ENCODE peak calls at places on chromosomes 6 and 20, in ten cellular contexts. L, U, W, T, Z, G, Q, C, P and R are unnamed samples.

GRCh38 chr6:40410792-40411191 is 176.4 kb downstream of the LRFN2 start:
- DNase-seq in U (no peak), T (no peak), C (no peak), W (no peak), P (no peak), Z (no peak), Q (no peak), G (no peak), L (no peak), R (no peak)

GRCh38 chr6:33132121-33132524 is 56.3 kb downstream of the HLA-DPB1 start:
- DNase-seq in Q (no peak), L (no peak), G (no peak), P (no peak), W (no peak), Z (no peak), C (no peak), U (no peak), T (no peak), R (no peak)

GRCh38 chr6:23754197-23754596 is 371.8 kb upstream of the NRSN1 start:
- DNase-seq in L (no peak), T (no peak), W (no peak), Z (no peak), U (no peak), G (no peak), Q (no peak), P (no peak), C (no peak), R (no peak)

GRCh38 chr20:14881518-14881917 is 544.1 kb upstream of the FLRT3 start:
- DNase-seq in L (no peak), P (no peak), Z (no peak), Q (no peak), T (no peak), G (no peak), W (no peak), U (no peak), C (no peak), R (no peak)

GRCh38 chr20:56579261-56579660 is 46.2 kb downstream of the FAM209B start:
- DNase-seq in Q (no peak), T (no peak), U (no peak), W (no peak), C (no peak), Z (no peak), L (no peak), G (no peak), P (no peak), R (no peak)

GRCh38 chr6:149924933-149925252 is 2.0 kb upstream of the RAET1G start:
- DNase-seq in C (no peak), P (no peak), U (no peak), W (no peak), Q (no peak), T (peak), L (no peak), Z (no peak), G (no peak), R (no peak)

GRCh38 chr6:75204959-75205775 is 686 bp downstream of the COL12A1 start:
- DNase-seq in Q (peak), G (no peak), T (peak), P (peak), L (peak), C (no peak), Z (peak), W (peak), U (no peak), R (no peak)

GRCh38 chr20:13220857-13221297 is at the start of gene ISM1:
- DNase-seq in W (no peak), T (no peak), P (no peak), C (peak), G (peak), Z (no peak), U (peak), Q (no peak), L (peak), R (no peak)

GRCh38 chr6:143700684-143701342 is 23.0 kb downstream of the PHACTR2 start:
- DNase-seq in T (no peak), C (no peak), Q (peak), L (no peak), Z (peak), U (no peak), P (peak), G (no peak), W (peak), R (no peak)

GRCh38 chr6:110530671-110531070 is 54.3 kb upstream of the SLC22A16 start:
- DNase-seq in Q (no peak), P (no peak), G (no peak), C (no peak), W (peak), Z (no peak), L (no peak), U (no peak), T (no peak), R (no peak)

GRCh38 chr6:28900577-28901266 is 23.1 kb downstream of the TRIM27 start:
- DNase-seq in L (no peak), Q (no peak), P (no peak), G (no peak), U (no peak), C (no peak), T (no peak), W (no peak), Z (no peak), R (no peak)

GRCh38 chr20:32737371-32738223 is 5.7 kb downstream of the COMMD7 start:
- DNase-seq in L (no peak), Q (no peak), C (no peak), U (no peak), T (no peak), Z (peak), G (no peak), W (peak), P (no peak), R (peak)

GRCh38 chr6:133410628-133411027 is 169.5 kb downstream of the EYA4 start:
- DNase-seq in P (no peak), Z (no peak), W (no peak), T (no peak), L (peak), G (no peak), Q (no peak), C (no peak), U (no peak), R (no peak)

GRCh38 chr6:118725944-118726343 is 74.6 kb upstream of the CEP85L start:
- DNase-seq in G (no peak), L (no peak), U (no peak), W (no peak), Q (no peak), Z (no peak), C (no peak), P (no peak), T (no peak), R (peak)

GRCh38 chr6:25166955-25167753 is 112.0 kb upstream of the CARMIL1 start:
- DNase-seq in Z (no peak), L (no peak), P (no peak), G (no peak), W (no peak), Q (no peak), C (no peak), U (no peak), T (no peak), R (no peak)

GRCh38 chr20:37494796-37495195 is 26.3 kb upstream of the NNAT start:
- DNase-seq in U (no peak), P (no peak), C (no peak), L (no peak), T (no peak), Z (no peak), Q (no peak), W (no peak), G (peak), R (no peak)

GRCh38 chr6:37010402-37010892 is 5.0 kb downstream of the FGD2 start:
- DNase-seq in L (no peak), W (no peak), Z (no peak), T (no peak), G (no peak), Q (no peak), C (no peak), P (no peak), U (no peak), R (no peak)

GRCh38 chr20:46283426-46283825 is 24.9 kb downstream of the CDH22 start:
- DNase-seq in Q (no peak), U (no peak), G (no peak), Z (no peak), W (no peak), C (no peak), L (peak), T (no peak), P (no peak), R (no peak)

GRCh38 chr6:20569000-20569610 is 34.8 kb downstream of the CDKAL1 start:
- DNase-seq in W (peak), T (no peak), Z (no peak), Q (no peak), P (no peak), U (no peak), G (no peak), C (no peak), L (no peak), R (no peak)

GRCh38 chr6:46419576-46420002 is 71.7 kb downstream of the RCAN2 start:
- DNase-seq in Z (peak), G (peak), P (peak), W (peak), T (no peak), U (peak), Q (peak), L (peak), C (peak), R (peak)

GRCh38 chr6:156780117-156780641 is 3.0 kb downstream of the ARID1B start:
- DNase-seq in T (no peak), G (peak), C (peak), P (no peak), W (peak), U (peak), Q (peak), Z (peak), L (peak), R (peak)

GRCh38 chr20:8914421-8914820 is 154.5 kb upstream of the PLCB4 start:
- DNase-seq in Z (no peak), C (no peak), W (no peak), G (no peak), P (no peak), T (no peak), L (no peak), Q (no peak), U (no peak), R (no peak)

GRCh38 chr20:45378191-45378590 is at the start of gene TP53TG5:
- DNase-seq in W (no peak), U (no peak), C (no peak), Q (no peak), Z (no peak), G (no peak), L (no peak), T (no peak), P (no peak), R (no peak)

GRCh38 chr20:18504479-18505060 is 3.2 kb upstream of the SEC23B start:
- DNase-seq in W (peak), G (peak), P (peak), L (no peak), C (peak), Z (peak), U (peak), Q (peak), T (peak), R (no peak)

GRCh38 chr6:16698988-16699868 is 62.0 kb downstream of the ATXN1 start:
- DNase-seq in P (no peak), W (peak), G (no peak), T (no peak), C (no peak), Q (no peak), Z (no peak), U (no peak), L (no peak), R (peak)

GRCh38 chr6:89917216-89917615 is 22.9 kb downstream of the GJA10 start:
- DNase-seq in L (no peak), C (no peak), U (no peak), Q (no peak), P (no peak), G (no peak), T (no peak), W (no peak), Z (no peak), R (no peak)

GRCh38 chr20:50189681-50190250 is 864 bp upstream of the CEBPB start:
- DNase-seq in W (no peak), P (peak), C (peak), G (peak), T (peak), L (no peak), U (peak), Q (no peak), Z (no peak), R (peak)

GRCh38 chr6:167846997-167847606 is 20.4 kb downstream of the AFDN start:
- DNase-seq in W (no peak), P (no peak), U (no peak), Q (no peak), T (no peak), G (no peak), C (no peak), L (no peak), Z (no peak), R (no peak)

GRCh38 chr20:43372051-43372450 is 85.6 kb upstream of the SRSF6 start:
- DNase-seq in C (no peak), W (no peak), P (no peak), U (no peak), T (no peak), G (no peak), L (no peak), Q (no peak), Z (no peak), R (no peak)

GRCh38 chr6:127481081-127481480 is 21.9 kb upstream of the KIAA0408 start:
- DNase-seq in U (no peak), L (no peak), G (no peak), Z (no peak), P (no peak), T (no peak), Q (no peak), C (no peak), W (peak), R (no peak)

GRCh38 chr6:116945809-116946208 is 68.8 kb downstream of the RFX6 start:
- DNase-seq in P (no peak), W (no peak), Q (no peak), Z (no peak), G (no peak), L (no peak), U (no peak), T (no peak), C (no peak), R (peak)

GRCh38 chr20:7650481-7650880 is 289.8 kb downstream of the HAO1 start:
- DNase-seq in W (no peak), U (no peak), G (no peak), T (no peak), P (no peak), Z (peak), C (no peak), L (no peak), Q (peak), R (no peak)

GRCh38 chr20:7654231-7654630 is 286.0 kb downstream of the HAO1 start:
- DNase-seq in L (no peak), C (no peak), Q (no peak), P (no peak), Z (peak), U (no peak), G (no peak), T (no peak), W (no peak), R (no peak)

GRCh38 chr20:7650081-7650480 is 290.2 kb downstream of the HAO1 start:
- DNase-seq in P (no peak), L (no peak), U (no peak), T (no peak), W (no peak), G (no peak), C (no peak), Q (no peak), Z (no peak), R (no peak)
- H3K4me3 ChIP-seq in P (no peak), L (no peak), U (no peak), T (no peak), W (no peak), G (no peak), C (no peak), Q (no peak), Z (no peak), R (no peak)

GRCh38 chr20:34299925-34300806 is 3.0 kb downstream of the AHCY start:
- DNase-seq in Z (no peak), W (peak), C (no peak), P (no peak), Q (no peak), G (no peak), L (no peak), U (no peak), T (no peak), R (no peak)

GRCh38 chr20:34302312-34302722 is 838 bp downstream of the AHCY start:
- DNase-seq in Q (no peak), P (no peak), Z (no peak), U (no peak), W (peak), L (peak), C (no peak), G (no peak), T (no peak), R (no peak)

GRCh38 chr20:34301587-34302311 is 1.4 kb downstream of the AHCY start:
- DNase-seq in G (no peak), C (no peak), U (no peak), Z (no peak), W (no peak), P (no peak), Q (no peak), T (no peak), L (no peak), R (no peak)

GRCh38 chr20:34300809-34301586 is 2.2 kb downstream of the AHCY start:
- DNase-seq in Z (no peak), Q (no peak), G (peak), U (no peak), L (no peak), P (no peak), T (no peak), C (no peak), W (no peak), R (peak)

GRCh38 chr20:34302723-34303528 is at the start of gene AHCY:
- DNase-seq in T (peak), P (peak), Z (peak), U (peak), L (peak), C (peak), Q (peak), G (peak), W (peak), R (peak)
- TF ChIP-seq POLR2A in T (no peak), P (peak), Z (peak), U (peak), L (peak), C (peak), Q (no peak), G (peak), W (no peak), R (peak)

GRCh38 chr6:97392735-97393134 is 109.7 kb upstream of the MMS22L start:
- DNase-seq in L (no peak), P (no peak), W (no peak), Z (no peak), U (no peak), C (no peak), Q (no peak), T (no peak), G (no peak), R (no peak)

GRCh38 chr6:97399208-97399607 is 116.2 kb upstream of the MMS22L start:
- DNase-seq in W (no peak), C (no peak), Q (no peak), L (no peak), U (no peak), P (no peak), T (no peak), G (no peak), Z (no peak), R (peak)

GRCh38 chr6:97396880-97397279 is 113.9 kb upstream of the MMS22L start:
- DNase-seq in G (no peak), Z (no peak), T (no peak), Q (no peak), U (no peak), C (no peak), P (no peak), L (no peak), W (no peak), R (no peak)

GRCh38 chr6:97394160-97394748 is 111.2 kb upstream of the MMS22L start:
- DNase-seq in G (peak), C (peak), T (no peak), L (peak), U (peak), P (no peak), Q (peak), Z (peak), W (peak), R (peak)
- TF ChIP-seq CTCF in G (peak), C (peak), T (peak), L (peak), U (peak), P (no peak), Q (peak), Z (peak), W (peak), R (peak)

DNA sequence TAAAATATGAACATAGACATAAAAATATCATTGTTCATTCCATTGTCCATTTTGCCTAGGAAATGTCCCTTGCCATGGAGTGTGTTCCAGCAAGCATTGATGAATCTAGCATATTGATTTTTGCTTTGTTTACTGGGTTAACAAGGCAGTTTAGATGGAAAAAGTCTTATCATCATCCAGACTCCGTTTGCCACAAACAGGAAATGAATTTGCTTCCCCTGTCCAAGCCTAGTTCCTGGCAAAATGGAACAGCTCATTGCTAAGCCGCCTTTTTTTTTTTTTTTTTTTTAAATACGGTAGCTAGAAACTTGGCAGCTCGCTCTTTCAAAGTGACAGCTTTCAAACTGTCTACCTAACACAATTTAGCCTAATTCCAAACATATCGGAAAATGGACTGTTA is 7.5 kb downstream of the F13A1 start:
- DNase-seq in T (no peak), W (no peak), L (no peak), C (no peak), U (no peak), G (no peak), P (no peak), Z (peak), Q (no peak), R (no peak)
- H3K4me3 ChIP-seq in T (no peak), W (no peak), L (no peak), C (no peak), U (no peak), G (no peak), P (no peak), Z (no peak), Q (no peak), R (no peak)

DNA sequence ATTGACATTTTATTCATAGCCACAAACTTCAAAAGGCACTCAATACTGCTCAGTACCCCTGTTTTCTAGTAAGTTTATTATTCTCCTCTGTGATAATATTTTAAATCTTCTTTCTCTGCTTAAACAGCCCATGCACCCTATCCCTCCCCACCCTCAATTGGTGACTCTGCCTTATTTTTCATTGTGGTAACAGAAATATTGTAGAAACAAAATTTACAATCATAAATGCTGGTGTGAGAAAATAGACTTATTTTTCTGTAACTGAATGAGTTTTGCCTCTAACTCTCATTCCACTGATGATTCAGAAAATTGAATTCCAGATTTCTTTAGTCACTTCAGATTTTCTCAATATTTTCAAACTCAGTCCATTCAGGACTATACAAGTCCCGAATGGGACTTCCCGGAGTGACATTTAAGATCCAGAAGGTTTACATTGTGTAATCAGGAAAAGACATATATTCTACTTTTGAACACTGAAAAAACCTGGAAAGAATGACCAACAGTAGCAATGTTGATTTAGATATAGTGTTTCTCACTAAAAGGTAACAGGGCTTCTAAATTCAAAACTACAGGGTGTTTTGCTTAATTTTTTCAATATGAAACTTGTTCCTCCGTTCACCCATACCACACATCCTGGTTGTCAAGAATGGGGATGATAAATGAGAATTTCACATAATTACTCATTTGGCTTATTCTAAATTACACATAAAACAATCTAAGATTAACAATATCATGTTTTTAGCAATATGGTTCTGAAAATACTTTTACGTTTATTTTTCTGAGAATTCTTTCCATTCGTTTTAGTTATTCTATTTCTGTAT is 34.8 kb upstream of the UST start:
- DNase-seq in U (no peak), T (no peak), L (no peak), G (no peak), C (no peak), Q (no peak), P (no peak), Z (no peak), W (peak), R (no peak)
- TF ChIP-seq POLR2A in U (no peak), T (no peak), L (no peak), G (no peak), C (no peak), Q (no peak), P (no peak), Z (no peak), W (no peak), R (no peak)

DNA sequence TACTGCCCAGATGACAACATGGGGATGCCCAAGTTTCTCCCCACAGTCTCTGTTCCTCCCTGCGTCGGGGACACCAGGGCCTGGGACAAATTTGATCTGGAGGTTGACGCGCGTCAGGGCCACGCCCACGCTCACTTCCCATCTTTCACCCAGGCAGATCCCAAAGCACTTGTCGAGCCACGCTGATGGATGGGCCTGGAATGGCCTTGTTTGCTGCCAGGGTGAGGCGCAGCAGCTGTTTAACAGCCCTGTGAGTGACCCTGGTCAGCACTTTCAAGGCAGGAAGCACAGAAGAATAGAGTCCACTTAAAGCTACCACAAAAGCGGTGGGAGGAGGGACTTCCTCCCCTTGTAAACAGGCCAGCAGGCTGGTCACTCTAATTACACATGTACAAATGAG is 324.7 kb upstream of the JARID2 start:
- DNase-seq in L (no peak), T (no peak), U (peak), P (peak), W (peak), C (peak), Z (no peak), Q (peak), G (peak), R (peak)
- TF ChIP-seq CTCF in L (no peak), T (no peak), U (no peak), P (no peak), W (no peak), C (no peak), Z (no peak), Q (no peak), G (no peak), R (no peak)

GRCh38 chr6:27281569-27281968 is 30.5 kb downstream of the POM121L2 start:
- DNase-seq in Z (no peak), W (no peak), U (no peak), L (no peak), Q (no peak), G (no peak), P (no peak), C (no peak), T (no peak), R (no peak)
- H3K4me3 ChIP-seq in Z (no peak), W (no peak), U (no peak), L (peak), Q (no peak), G (no peak), P (no peak), C (no peak), T (no peak), R (peak)